ENCODE peak calls at places on chromosomes 4 and X, in six cellular contexts. W is retinal pigment epithelial cell; O is brain microvascular endothelial cell; I is astrocyte; G is epithelial cell of esophagus; C is stimulated activated CD8-positive, alpha-beta memory T cell treated with anti-CD3 and anti-CD28 coated beads, Interleukin-7, amount 100 ng/mL, for 24 hours. T is an unnamed sample.

GRCh38 chrX:34578237-34578636 is 78.8 kb downstream of the TMEM47 start:
- DNase-seq in G (peak; percentile 36), W (peak; percentile 7), I (peak; percentile 14), C (no peak), O (peak; percentile 32), T (peak; percentile 76)

GRCh38 chrX:121975666-121976065 is 928.3 kb downstream of the GLUD2 start:
- DNase-seq in G (peak; percentile 21), O (no peak), C (no peak), I (no peak), W (no peak), T (no peak)

GRCh38 chr4:2412534-2412884 is 5.9 kb downstream of the ZFYVE28 start:
- DNase-seq in G (peak; percentile 41), C (peak; percentile 36), O (no peak), I (no peak), W (no peak), T (no peak)

GRCh38 chrX:112867570-112867969 is 26.9 kb upstream of the AMOT start:
- DNase-seq in G (no peak), W (no peak), C (no peak), O (no peak), I (no peak), T (no peak)

GRCh38 chrX:39336709-39337294 is 535.5 kb downstream of the MID1IP1 start:
- DNase-seq in G (no peak), O (no peak), I (no peak), W (no peak), C (no peak), T (peak; percentile 3)

GRCh38 chr4:23818097-23818648 is 71.7 kb downstream of the PPARGC1A start:
- DNase-seq in G (no peak), W (no peak), I (no peak), C (no peak), O (no peak), T (no peak)

GRCh38 chr4:39631700-39632079 is 7.0 kb downstream of the SMIM14 start:
- DNase-seq in O (no peak), W (no peak), G (no peak), C (no peak), I (no peak), T (no peak)

GRCh38 chr4:125639182-125639621 is 324.4 kb downstream of the FAT4 start:
- DNase-seq in I (peak; percentile 16), W (peak; percentile 32), C (no peak), O (no peak), G (no peak), T (no peak)

GRCh38 chr4:54228563-54229501 is at the start of gene PDGFRA:
- DNase-seq in I (peak; percentile 78), C (no peak), G (no peak), O (peak; percentile 18), W (no peak), T (no peak)

GRCh38 chrX:154436597-154437397 is at the start of gene GDI1:
- DNase-seq in C (no peak), W (no peak), I (peak; percentile 18), G (peak; percentile 43), O (no peak), T (peak; percentile 69)

GRCh38 chr4:174592985-174593335 is 70.7 kb upstream of the HPGD start:
- DNase-seq in O (peak; percentile 76), I (peak; percentile 44), G (peak; percentile 54), W (peak; percentile 84), C (no peak), T (peak; percentile 33)

GRCh38 chr4:156248921-156249320 is 295.3 kb upstream of the CTSO start:
- DNase-seq in G (peak; percentile 57), O (no peak), I (no peak), W (no peak), C (no peak), T (no peak)

GRCh38 chr4:38128478-38129451 is 168.6 kb downstream of the PTTG2 start:
- DNase-seq in C (peak; percentile 54), W (no peak), G (peak; percentile 100), I (peak; percentile 43), O (no peak), T (no peak)

GRCh38 chrX:69038188-69038587 is 127.1 kb downstream of the PJA1 start:
- DNase-seq in W (no peak), C (no peak), G (no peak), I (no peak), O (no peak), T (no peak)

GRCh38 chrX:46812445-46812844 is 24.4 kb upstream of the RP2 start:
- DNase-seq in W (no peak), G (peak; percentile 15), C (no peak), I (no peak), O (no peak), T (no peak)

GRCh38 chrX:51694254-51694653 is 11.6 kb upstream of the CENPVL2 start:
- DNase-seq in G (no peak), C (no peak), O (no peak), W (no peak), I (no peak), T (no peak)

GRCh38 chr4:8586246-8586645 is 6.1 kb downstream of the GPR78 start:
- DNase-seq in O (no peak), W (no peak), G (no peak), C (no peak), I (no peak), T (no peak)

GRCh38 chr4:84327526-84327925 is 171.6 kb downstream of the NKX6-1 start:
- DNase-seq in G (no peak), W (no peak), O (no peak), I (no peak), C (no peak), T (no peak)